ENCODE peak calls at places on chromosomes 11 and 22, in nine cellular contexts. U is epithelial cell of esophagus, O is cardiac fibroblast, P is pancreas, B is H1, W is RWPE1, J is lower leg skin, F is Panc1, R is cardiac muscle cell. D is an unnamed sample.

GRCh38 chr11:20010106-20010860 is 150.0 kb downstream of the DBX1 start:
- DNase-seq in U (no peak), O (no peak), P (no peak), B (no peak), W (no peak), J (no peak), F (no peak), R (no peak), D (no peak)

GRCh38 chr22:17997456-17997855 is 26.9 kb downstream of the MICAL3 start:
- DNase-seq in U (peak), O (no peak), P (no peak), B (no peak), W (no peak), J (no peak), F (no peak), R (no peak), D (peak)

GRCh38 chr22:21000987-21001600 is 824 bp downstream of the THAP7 start:
- DNase-seq in U (no peak), O (no peak), P (peak), B (no peak), W (no peak), J (no peak), F (no peak), R (no peak), D (no peak)

GRCh38 chr11:61904539-61905048 is 12.8 kb downstream of the RAB3IL1 start:
- DNase-seq in U (peak), O (no peak), P (peak), B (peak), W (no peak), J (no peak), F (no peak), R (peak), D (no peak)

GRCh38 chr11:62974848-62975522 is 9.8 kb downstream of the SLC22A6 start:
- DNase-seq in U (peak), O (peak), P (peak), B (peak), W (no peak), J (no peak), F (no peak), R (peak), D (no peak)

GRCh38 chr11:36057372-36058045 is 113.6 kb downstream of the LDLRAD3 start:
- DNase-seq in U (no peak), O (peak), P (no peak), B (no peak), W (no peak), J (no peak), F (no peak), R (no peak), D (peak)

GRCh38 chr22:48719978-48720661 is 1107.6 kb downstream of the BRD1 start:
- DNase-seq in U (no peak), O (no peak), P (no peak), B (peak), W (no peak), J (no peak), F (no peak), R (peak), D (no peak)

GRCh38 chr11:106477776-106478175 is 400.3 kb downstream of the AASDHPPT start:
- DNase-seq in U (no peak), O (peak), P (no peak), B (no peak), W (no peak), J (no peak), F (no peak), R (no peak), D (no peak)

GRCh38 chr11:102007567-102008437 is 39.4 kb upstream of the CFAP300 start:
- DNase-seq in U (peak), O (peak), P (no peak), B (no peak), W (peak), J (no peak), F (peak), R (peak), D (peak)

GRCh38 chr11:11973866-11974265 is 34.6 kb downstream of the DKK3 start:
- DNase-seq in U (no peak), O (no peak), P (no peak), B (peak), W (no peak), J (no peak), F (no peak), R (peak), D (no peak)

GRCh38 chr11:22341582-22341919 is 3.4 kb downstream of the SLC17A6 start:
- DNase-seq in U (no peak), O (no peak), P (no peak), B (peak), W (no peak), J (no peak), F (no peak), R (no peak), D (no peak)

GRCh38 chr11:11036185-11037161 is 178.6 kb upstream of the ZBED5 start:
- DNase-seq in U (peak), O (peak), P (no peak), B (no peak), W (peak), J (peak), F (peak), R (peak), D (peak)

GRCh38 chr22:29729161-29729560 is 9.4 kb downstream of the CABP7 start:
- DNase-seq in U (no peak), O (no peak), P (no peak), B (no peak), W (no peak), J (no peak), F (no peak), R (no peak), D (no peak)

GRCh38 chr11:71322192-71322735 is 69.9 kb upstream of the SHANK2 start:
- DNase-seq in U (no peak), O (no peak), P (peak), B (no peak), W (no peak), J (no peak), F (no peak), R (no peak), D (no peak)

GRCh38 chr11:83200035-83200434 is 6.5 kb downstream of the ANKRD42 start:
- DNase-seq in U (no peak), O (no peak), P (no peak), B (no peak), W (no peak), J (no peak), F (no peak), R (no peak), D (no peak)

GRCh38 chr11:102920118-102920684 is 35.3 kb downstream of the MMP13 start:
- DNase-seq in U (no peak), O (no peak), P (no peak), B (no peak), W (no peak), J (no peak), F (no peak), R (no peak), D (no peak)

GRCh38 chr11:17593466-17594245 is 46.6 kb downstream of the OTOG start:
- DNase-seq in U (no peak), O (no peak), P (no peak), B (peak), W (no peak), J (no peak), F (no peak), R (no peak), D (no peak)

GRCh38 chr11:122781378-122782040 is 56.8 kb upstream of the CRTAM start:
- DNase-seq in U (peak), O (peak), P (peak), B (peak), W (peak), J (peak), F (peak), R (peak), D (peak)

GRCh38 chr11:72144807-72145565 is 9.5 kb downstream of the FOLR3 start:
- DNase-seq in U (peak), O (peak), P (no peak), B (no peak), W (peak), J (no peak), F (no peak), R (no peak), D (peak)

GRCh38 chr11:102446606-102447005 is 6.0 kb downstream of the TMEM123 start:
- DNase-seq in U (peak), O (peak), P (no peak), B (no peak), W (peak), J (no peak), F (no peak), R (no peak), D (peak)

GRCh38 chr22:44990328-44990727 is 19.5 kb downstream of the PHF21B start:
- DNase-seq in U (no peak), O (no peak), P (no peak), B (no peak), W (no peak), J (no peak), F (no peak), R (no peak), D (no peak)

GRCh38 chr11:95140397-95141030 is 50.9 kb downstream of the ENDOD1 start:
- DNase-seq in U (peak), O (peak), P (no peak), B (no peak), W (no peak), J (no peak), F (no peak), R (no peak), D (peak)

GRCh38 chr22:33848251-33848650 is 72.0 kb downstream of the LARGE1 start:
- DNase-seq in U (no peak), O (no peak), P (no peak), B (no peak), W (no peak), J (no peak), F (no peak), R (no peak), D (no peak)

GRCh38 chr11:103637250-103637649 is 399.2 kb upstream of the DDI1 start:
- DNase-seq in U (peak), O (peak), P (no peak), B (no peak), W (no peak), J (no peak), F (no peak), R (no peak), D (peak)

GRCh38 chr11:63770763-63771162 is 2.2 kb upstream of the ZFTA start:
- DNase-seq in U (peak), O (no peak), P (no peak), B (no peak), W (no peak), J (no peak), F (no peak), R (no peak), D (no peak)

GRCh38 chr11:4464216-4465159 is 15.4 kb downstream of the OR52K2 start:
- DNase-seq in U (peak), O (peak), P (no peak), B (no peak), W (peak), J (no peak), F (no peak), R (no peak), D (peak)

GRCh38 chr22:48897638-48897954 is 930.1 kb downstream of the BRD1 start:
- DNase-seq in U (no peak), O (no peak), P (no peak), B (no peak), W (no peak), J (no peak), F (no peak), R (no peak), D (no peak)

GRCh38 chr11:104946907-104947306 is 21.5 kb downstream of the CASP4 start:
- DNase-seq in U (peak), O (peak), P (no peak), B (no peak), W (peak), J (no peak), F (peak), R (no peak), D (peak)

GRCh38 chr11:32893947-32894827 is 1.6 kb downstream of the QSER1 start:
- DNase-seq in U (peak), O (peak), P (no peak), B (no peak), W (peak), J (peak), F (peak), R (peak), D (peak)

GRCh38 chr22:47043835-47044721 is 281.6 kb downstream of the TBC1D22A start:
- DNase-seq in U (peak), O (peak), P (peak), B (no peak), W (peak), J (no peak), F (no peak), R (no peak), D (peak)

GRCh38 chr22:40070701-40071100 is 75.9 kb downstream of the FAM83F start:
- DNase-seq in U (no peak), O (no peak), P (no peak), B (no peak), W (no peak), J (no peak), F (no peak), R (peak), D (peak)

DNA sequence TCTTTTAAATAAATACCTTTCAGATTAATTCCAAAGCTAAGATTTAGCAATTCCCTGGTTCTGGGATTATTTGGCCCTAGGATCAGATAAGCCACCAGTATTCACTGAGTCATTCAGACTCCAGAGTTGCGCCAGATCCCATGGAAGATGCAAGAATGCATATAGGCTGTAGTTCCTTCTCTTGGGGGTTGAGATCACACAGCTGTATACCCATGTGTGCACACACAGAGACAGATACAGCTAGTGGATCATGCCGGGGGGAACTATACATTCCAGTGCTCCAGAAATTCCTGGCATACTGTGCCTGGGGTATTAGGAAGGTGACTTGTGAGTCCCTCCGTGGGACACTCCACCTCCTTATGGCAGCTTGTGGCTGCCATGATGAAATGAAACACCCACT is 75.4 kb downstream of the ZBTB16 start:
- DNase-seq in U (peak), O (peak), P (no peak), B (no peak), W (peak), J (no peak), F (no peak), R (no peak), D (peak)
- TF ChIP-seq CTCF in U (no peak), O (no peak), P (no peak), B (no peak), W (no peak), J (no peak), F (no peak), R (no peak), D (no peak)

GRCh38 chr11:67237574-67237973 is 28.7 kb upstream of the GRK2 start:
- DNase-seq in U (no peak), O (no peak), P (no peak), B (no peak), W (no peak), J (no peak), F (no peak), R (no peak), D (no peak)

GRCh38 chr11:67240575-67241389 is 25.5 kb upstream of the GRK2 start:
- DNase-seq in U (peak), O (peak), P (no peak), B (no peak), W (peak), J (peak), F (no peak), R (peak), D (peak)

GRCh38 chr11:67242548-67242947 is 23.7 kb upstream of the GRK2 start:
- DNase-seq in U (no peak), O (no peak), P (no peak), B (no peak), W (no peak), J (no peak), F (no peak), R (no peak), D (no peak)

GRCh38 chr11:67238894-67239794 is 27.1 kb upstream of the GRK2 start:
- DNase-seq in U (peak), O (peak), P (no peak), B (no peak), W (no peak), J (no peak), F (no peak), R (peak), D (peak)

GRCh38 chr11:67239795-67240574 is 26.3 kb upstream of the GRK2 start:
- DNase-seq in U (peak), O (peak), P (peak), B (peak), W (peak), J (peak), F (peak), R (peak), D (peak)
- TF ChIP-seq CTCF in U (no peak), O (peak), P (no peak), B (no peak), W (no peak), J (no peak), F (no peak), R (peak), D (no peak)

GRCh38 chr22:38503021-38503420 is 3.1 kb downstream of the DDX17 start:
- DNase-seq in U (no peak), O (no peak), P (no peak), B (no peak), W (no peak), J (no peak), F (no peak), R (no peak), D (no peak)

GRCh38 chr22:38505595-38506117 is 455 bp downstream of the DDX17 start:
- DNase-seq in U (peak), O (peak), P (peak), B (no peak), W (peak), J (peak), F (no peak), R (peak), D (peak)

GRCh38 chr22:38506118-38506962 is at the start of gene DDX17:
- DNase-seq in U (peak), O (peak), P (peak), B (peak), W (peak), J (peak), F (peak), R (peak), D (peak)

GRCh38 chr22:38501797-38502672 is 4.1 kb downstream of the DDX17 start:
- DNase-seq in U (no peak), O (no peak), P (no peak), B (no peak), W (no peak), J (no peak), F (no peak), R (no peak), D (no peak)

GRCh38 chr22:38504731-38505594 is 1.1 kb downstream of the DDX17 start:
- DNase-seq in U (peak), O (peak), P (peak), B (no peak), W (peak), J (no peak), F (no peak), R (peak), D (peak)
- TF ChIP-seq CTCF in U (no peak), O (no peak), P (no peak), B (no peak), W (no peak), J (no peak), F (no peak), R (no peak), D (no peak)

GRCh38 chr11:130906616-130907015 is 9.7 kb downstream of the SNX19 start:
- DNase-seq in U (no peak), O (no peak), P (no peak), B (no peak), W (no peak), J (no peak), F (no peak), R (no peak), D (no peak)

GRCh38 chr11:130902380-130902779 is 13.9 kb downstream of the SNX19 start:
- DNase-seq in U (no peak), O (no peak), P (no peak), B (no peak), W (no peak), J (no peak), F (no peak), R (no peak), D (no peak)

GRCh38 chr11:130907229-130907628 is 9.1 kb downstream of the SNX19 start:
- DNase-seq in U (no peak), O (no peak), P (no peak), B (no peak), W (no peak), J (no peak), F (no peak), R (no peak), D (no peak)

GRCh38 chr11:130905512-130905911 is 10.8 kb downstream of the SNX19 start:
- DNase-seq in U (no peak), O (no peak), P (no peak), B (no peak), W (no peak), J (no peak), F (no peak), R (no peak), D (no peak)

GRCh38 chr11:130904380-130904779 is 11.9 kb downstream of the SNX19 start:
- DNase-seq in U (peak), O (peak), P (no peak), B (no peak), W (peak), J (no peak), F (no peak), R (no peak), D (peak)
- TF ChIP-seq CTCF in U (peak), O (peak), P (no peak), B (peak), W (peak), J (no peak), F (peak), R (peak), D (peak)

GRCh38 chr11:121366970-121367369 is 74.4 kb downstream of the SC5D start:
- DNase-seq in U (no peak), O (no peak), P (no peak), B (no peak), W (no peak), J (no peak), F (no peak), R (peak), D (no peak)

GRCh38 chr11:121367434-121367833 is 74.9 kb downstream of the SC5D start:
- DNase-seq in U (no peak), O (peak), P (no peak), B (no peak), W (no peak), J (no peak), F (no peak), R (peak), D (peak)

GRCh38 chr11:121366038-121366437 is 73.5 kb downstream of the SC5D start:
- DNase-seq in U (no peak), O (no peak), P (no peak), B (no peak), W (no peak), J (no peak), F (no peak), R (no peak), D (no peak)

GRCh38 chr11:121369366-121369765 is 76.8 kb downstream of the SC5D start:
- DNase-seq in U (no peak), O (no peak), P (no peak), B (no peak), W (no peak), J (no peak), F (no peak), R (no peak), D (no peak)

DNA sequence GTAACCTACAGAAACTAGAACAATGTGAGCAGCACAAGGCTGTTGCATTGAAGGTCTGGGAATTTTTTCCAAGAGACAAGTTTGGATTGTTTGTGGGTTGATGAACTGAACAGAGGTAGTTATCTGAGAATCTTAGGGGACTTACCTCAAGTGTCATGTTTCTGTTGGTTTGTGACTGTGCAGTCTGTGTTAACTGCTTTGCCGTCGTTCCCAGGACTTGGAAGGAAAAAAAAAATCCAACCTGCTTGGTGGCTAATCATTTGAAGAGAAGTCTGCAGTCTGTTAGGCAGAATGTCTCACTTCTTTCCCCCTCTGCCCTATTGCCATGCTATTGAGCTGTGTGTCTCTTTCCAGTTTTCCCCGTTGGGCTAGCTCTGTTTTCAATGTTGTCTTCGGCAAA is 75.9 kb downstream of the SC5D start:
- DNase-seq in U (no peak), O (no peak), P (no peak), B (no peak), W (no peak), J (no peak), F (no peak), R (no peak), D (no peak)
- TF ChIP-seq CTCF in U (no peak), O (no peak), P (no peak), B (no peak), W (no peak), J (no peak), F (no peak), R (no peak), D (no peak)

GRCh38 chr11:75800728-75801361 is 14.2 kb upstream of the UVRAG start:
- DNase-seq in U (peak), O (no peak), P (peak), B (no peak), W (no peak), J (no peak), F (no peak), R (no peak), D (no peak)
- TF ChIP-seq CTCF in U (no peak), O (no peak), P (no peak), B (no peak), W (no peak), J (no peak), F (no peak), R (no peak), D (no peak)

GRCh38 chr11:119030329-119031047 is at the start of gene SLC37A4:
- DNase-seq in U (peak), O (peak), P (peak), B (peak), W (peak), J (peak), F (peak), R (peak), D (peak)
- TF ChIP-seq CTCF in U (peak), O (no peak), P (peak), B (peak), W (peak), J (no peak), F (peak), R (peak), D (no peak)